ENCODE peak calls at places on chromosomes 4 and X, in six cellular contexts. One of them, this sample, is unnamed.

GRCh38 chr4:142407569-142407968 is 438.5 kb downstream of the INPP4B start:
- DNase-seq in SK-N-SH: no peak
- DNase-seq in ELR: peak
- DNase-seq in foreskin fibroblast: peak
- DNase-seq in stimulated activated CD4-positive, alpha-beta T cell treated with anti-CD3 and anti-CD28 coated beads, Interleukin-15, amount 100 ng/mL, for 24 hours: no peak
- DNase-seq in T-helper 9 cell: no peak
- DNase-seq in this sample: no peak

GRCh38 chr4:1245481-1246051 is 3.4 kb downstream of the CTBP1 start:
- DNase-seq in foreskin fibroblast: no peak
- DNase-seq in stimulated activated CD4-positive, alpha-beta T cell treated with anti-CD3 and anti-CD28 coated beads, Interleukin-15, amount 100 ng/mL, for 24 hours: no peak
- DNase-seq in T-helper 9 cell: no peak
- DNase-seq in ELR: no peak
- DNase-seq in SK-N-SH: peak
- DNase-seq in this sample: peak

GRCh38 chrX:110966839-110967238 is 129.2 kb upstream of the PAK3 start:
- DNase-seq in ELR: peak
- DNase-seq in T-helper 9 cell: no peak
- DNase-seq in stimulated activated CD4-positive, alpha-beta T cell treated with anti-CD3 and anti-CD28 coated beads, Interleukin-15, amount 100 ng/mL, for 24 hours: no peak
- DNase-seq in foreskin fibroblast: peak
- DNase-seq in SK-N-SH: no peak
- DNase-seq in this sample: no peak

GRCh38 chr4:27921236-27921635 is 1060.6 kb downstream of the STIM2 start:
- DNase-seq in stimulated activated CD4-positive, alpha-beta T cell treated with anti-CD3 and anti-CD28 coated beads, Interleukin-15, amount 100 ng/mL, for 24 hours: no peak
- DNase-seq in foreskin fibroblast: no peak
- DNase-seq in SK-N-SH: no peak
- DNase-seq in ELR: peak
- DNase-seq in T-helper 9 cell: no peak
- DNase-seq in this sample: no peak

GRCh38 chr4:120633810-120634209 is 288.7 kb downstream of the PRDM5 start:
- DNase-seq in stimulated activated CD4-positive, alpha-beta T cell treated with anti-CD3 and anti-CD28 coated beads, Interleukin-15, amount 100 ng/mL, for 24 hours: no peak
- DNase-seq in SK-N-SH: no peak
- DNase-seq in T-helper 9 cell: no peak
- DNase-seq in ELR: peak
- DNase-seq in foreskin fibroblast: no peak
- DNase-seq in this sample: no peak

GRCh38 chrX:8743126-8743732 is 11.3 kb upstream of the ANOS1 start:
- DNase-seq in stimulated activated CD4-positive, alpha-beta T cell treated with anti-CD3 and anti-CD28 coated beads, Interleukin-15, amount 100 ng/mL, for 24 hours: peak
- DNase-seq in ELR: peak
- DNase-seq in SK-N-SH: peak
- DNase-seq in T-helper 9 cell: peak
- DNase-seq in foreskin fibroblast: no peak
- DNase-seq in this sample: peak

GRCh38 chr4:182716207-182716606 is 201.0 kb downstream of the DCTD start:
- DNase-seq in foreskin fibroblast: no peak
- DNase-seq in SK-N-SH: no peak
- DNase-seq in ELR: no peak
- DNase-seq in stimulated activated CD4-positive, alpha-beta T cell treated with anti-CD3 and anti-CD28 coated beads, Interleukin-15, amount 100 ng/mL, for 24 hours: no peak
- DNase-seq in T-helper 9 cell: no peak
- DNase-seq in this sample: no peak

GRCh38 chr4:24607338-24607737 is 23.0 kb upstream of the DHX15 start:
- DNase-seq in ELR: no peak
- DNase-seq in T-helper 9 cell: no peak
- DNase-seq in foreskin fibroblast: no peak
- DNase-seq in stimulated activated CD4-positive, alpha-beta T cell treated with anti-CD3 and anti-CD28 coated beads, Interleukin-15, amount 100 ng/mL, for 24 hours: no peak
- DNase-seq in SK-N-SH: no peak
- DNase-seq in this sample: no peak

GRCh38 chrX:22300130-22300529 is 27.4 kb downstream of the CBLL2 start:
- DNase-seq in stimulated activated CD4-positive, alpha-beta T cell treated with anti-CD3 and anti-CD28 coated beads, Interleukin-15, amount 100 ng/mL, for 24 hours: no peak
- DNase-seq in ELR: peak
- DNase-seq in T-helper 9 cell: no peak
- DNase-seq in SK-N-SH: peak
- DNase-seq in foreskin fibroblast: peak
- DNase-seq in this sample: no peak

GRCh38 chrX:1009771-1010170 is 202.7 kb downstream of the CRLF2 start:
- DNase-seq in ELR: no peak
- DNase-seq in foreskin fibroblast: no peak
- DNase-seq in SK-N-SH: no peak
- DNase-seq in stimulated activated CD4-positive, alpha-beta T cell treated with anti-CD3 and anti-CD28 coated beads, Interleukin-15, amount 100 ng/mL, for 24 hours: no peak
- DNase-seq in T-helper 9 cell: no peak
- DNase-seq in this sample: no peak

GRCh38 chr4:175542787-175543186 is 269.3 kb downstream of the GPM6A start:
- DNase-seq in SK-N-SH: peak
- DNase-seq in stimulated activated CD4-positive, alpha-beta T cell treated with anti-CD3 and anti-CD28 coated beads, Interleukin-15, amount 100 ng/mL, for 24 hours: no peak
- DNase-seq in foreskin fibroblast: no peak
- DNase-seq in ELR: no peak
- DNase-seq in T-helper 9 cell: no peak
- DNase-seq in this sample: no peak

GRCh38 chrX:30577362-30577961 is at the start of gene TASL:
- DNase-seq in ELR: no peak
- DNase-seq in stimulated activated CD4-positive, alpha-beta T cell treated with anti-CD3 and anti-CD28 coated beads, Interleukin-15, amount 100 ng/mL, for 24 hours: peak
- DNase-seq in SK-N-SH: no peak
- DNase-seq in T-helper 9 cell: no peak
- DNase-seq in foreskin fibroblast: no peak
- DNase-seq in this sample: peak

GRCh38 chr4:23268072-23268771 is 575.5 kb downstream of the GBA3 start:
- DNase-seq in stimulated activated CD4-positive, alpha-beta T cell treated with anti-CD3 and anti-CD28 coated beads, Interleukin-15, amount 100 ng/mL, for 24 hours: no peak
- DNase-seq in ELR: no peak
- DNase-seq in SK-N-SH: no peak
- DNase-seq in foreskin fibroblast: no peak
- DNase-seq in T-helper 9 cell: no peak
- DNase-seq in this sample: no peak

GRCh38 chr4:183987987-183988392 is 82.9 kb downstream of the STOX2 start:
- DNase-seq in SK-N-SH: peak
- DNase-seq in foreskin fibroblast: peak
- DNase-seq in ELR: peak
- DNase-seq in T-helper 9 cell: no peak
- DNase-seq in stimulated activated CD4-positive, alpha-beta T cell treated with anti-CD3 and anti-CD28 coated beads, Interleukin-15, amount 100 ng/mL, for 24 hours: no peak
- DNase-seq in this sample: peak

GRCh38 chr4:102036619-102037376 is 246.3 kb downstream of the BANK1 start:
- DNase-seq in ELR: peak
- DNase-seq in T-helper 9 cell: no peak
- DNase-seq in stimulated activated CD4-positive, alpha-beta T cell treated with anti-CD3 and anti-CD28 coated beads, Interleukin-15, amount 100 ng/mL, for 24 hours: no peak
- DNase-seq in SK-N-SH: no peak
- DNase-seq in foreskin fibroblast: peak
- DNase-seq in this sample: no peak

GRCh38 chr4:14504162-14504561 is 498.1 kb upstream of the CPEB2 start:
- DNase-seq in T-helper 9 cell: no peak
- DNase-seq in ELR: no peak
- DNase-seq in SK-N-SH: no peak
- DNase-seq in stimulated activated CD4-positive, alpha-beta T cell treated with anti-CD3 and anti-CD28 coated beads, Interleukin-15, amount 100 ng/mL, for 24 hours: no peak
- DNase-seq in foreskin fibroblast: no peak
- DNase-seq in this sample: no peak

GRCh38 chr4:68267433-68267944 is 22.0 kb upstream of the TMPRSS11B start:
- DNase-seq in SK-N-SH: no peak
- DNase-seq in ELR: peak
- DNase-seq in stimulated activated CD4-positive, alpha-beta T cell treated with anti-CD3 and anti-CD28 coated beads, Interleukin-15, amount 100 ng/mL, for 24 hours: no peak
- DNase-seq in T-helper 9 cell: no peak
- DNase-seq in foreskin fibroblast: no peak
- DNase-seq in this sample: no peak

GRCh38 chrX:65688403-65688881 is 21.0 kb downstream of the MSN start:
- DNase-seq in ELR: peak
- DNase-seq in T-helper 9 cell: no peak
- DNase-seq in stimulated activated CD4-positive, alpha-beta T cell treated with anti-CD3 and anti-CD28 coated beads, Interleukin-15, amount 100 ng/mL, for 24 hours: no peak
- DNase-seq in SK-N-SH: no peak
- DNase-seq in foreskin fibroblast: no peak
- DNase-seq in this sample: peak

GRCh38 chr4:184396001-184396400 is 78.3 kb downstream of the IRF2 start:
- DNase-seq in foreskin fibroblast: no peak
- DNase-seq in SK-N-SH: no peak
- DNase-seq in T-helper 9 cell: no peak
- DNase-seq in stimulated activated CD4-positive, alpha-beta T cell treated with anti-CD3 and anti-CD28 coated beads, Interleukin-15, amount 100 ng/mL, for 24 hours: no peak
- DNase-seq in ELR: no peak
- DNase-seq in this sample: no peak

GRCh38 chrX:82692991-82693390 is 815.1 kb upstream of the POU3F4 start:
- DNase-seq in SK-N-SH: no peak
- DNase-seq in foreskin fibroblast: no peak
- DNase-seq in stimulated activated CD4-positive, alpha-beta T cell treated with anti-CD3 and anti-CD28 coated beads, Interleukin-15, amount 100 ng/mL, for 24 hours: no peak
- DNase-seq in ELR: no peak
- DNase-seq in T-helper 9 cell: no peak
- DNase-seq in this sample: no peak

GRCh38 chr4:1731180-1731579 is 9.9 kb downstream of the TACC3 start:
- DNase-seq in SK-N-SH: no peak
- DNase-seq in foreskin fibroblast: no peak
- DNase-seq in T-helper 9 cell: no peak
- DNase-seq in ELR: peak
- DNase-seq in stimulated activated CD4-positive, alpha-beta T cell treated with anti-CD3 and anti-CD28 coated beads, Interleukin-15, amount 100 ng/mL, for 24 hours: peak
- DNase-seq in this sample: no peak

GRCh38 chr4:173521474-173522159 is 8.4 kb downstream of the HAND2 start:
- DNase-seq in foreskin fibroblast: no peak
- DNase-seq in stimulated activated CD4-positive, alpha-beta T cell treated with anti-CD3 and anti-CD28 coated beads, Interleukin-15, amount 100 ng/mL, for 24 hours: no peak
- DNase-seq in ELR: no peak
- DNase-seq in SK-N-SH: peak
- DNase-seq in T-helper 9 cell: no peak
- DNase-seq in this sample: no peak

GRCh38 chr4:1330761-1331590 is 16.0 kb upstream of the UVSSA start:
- DNase-seq in SK-N-SH: peak
- DNase-seq in T-helper 9 cell: peak
- DNase-seq in ELR: no peak
- DNase-seq in foreskin fibroblast: no peak
- DNase-seq in stimulated activated CD4-positive, alpha-beta T cell treated with anti-CD3 and anti-CD28 coated beads, Interleukin-15, amount 100 ng/mL, for 24 hours: peak
- DNase-seq in this sample: no peak

GRCh38 chr4:164926301-164926700 is 49.3 kb downstream of the APELA start:
- DNase-seq in T-helper 9 cell: no peak
- DNase-seq in stimulated activated CD4-positive, alpha-beta T cell treated with anti-CD3 and anti-CD28 coated beads, Interleukin-15, amount 100 ng/mL, for 24 hours: no peak
- DNase-seq in foreskin fibroblast: no peak
- DNase-seq in ELR: peak
- DNase-seq in SK-N-SH: no peak
- DNase-seq in this sample: no peak

GRCh38 chr4:761086-761485 is 55.5 kb downstream of the PCGF3 start:
- DNase-seq in foreskin fibroblast: no peak
- DNase-seq in stimulated activated CD4-positive, alpha-beta T cell treated with anti-CD3 and anti-CD28 coated beads, Interleukin-15, amount 100 ng/mL, for 24 hours: no peak
- DNase-seq in SK-N-SH: no peak
- DNase-seq in ELR: no peak
- DNase-seq in T-helper 9 cell: no peak
- DNase-seq in this sample: no peak

GRCh38 chr4:103403619-103404018 is 205.5 kb upstream of the CENPE start:
- DNase-seq in ELR: no peak
- DNase-seq in foreskin fibroblast: no peak
- DNase-seq in stimulated activated CD4-positive, alpha-beta T cell treated with anti-CD3 and anti-CD28 coated beads, Interleukin-15, amount 100 ng/mL, for 24 hours: no peak
- DNase-seq in SK-N-SH: no peak
- DNase-seq in T-helper 9 cell: no peak
- DNase-seq in this sample: no peak

GRCh38 chr4:76250962-76251361 is 559 bp upstream of the FAM47E start:
- DNase-seq in SK-N-SH: peak
- DNase-seq in foreskin fibroblast: no peak
- DNase-seq in ELR: no peak
- DNase-seq in T-helper 9 cell: no peak
- DNase-seq in stimulated activated CD4-positive, alpha-beta T cell treated with anti-CD3 and anti-CD28 coated beads, Interleukin-15, amount 100 ng/mL, for 24 hours: peak
- DNase-seq in this sample: no peak

GRCh38 chrX:39941332-39941920 is 156.3 kb downstream of the BCOR start:
- DNase-seq in ELR: peak
- DNase-seq in T-helper 9 cell: no peak
- DNase-seq in foreskin fibroblast: no peak
- DNase-seq in stimulated activated CD4-positive, alpha-beta T cell treated with anti-CD3 and anti-CD28 coated beads, Interleukin-15, amount 100 ng/mL, for 24 hours: no peak
- DNase-seq in SK-N-SH: peak
- DNase-seq in this sample: no peak

GRCh38 chrX:153474718-153475117 is 4.3 kb upstream of the HAUS7 start:
- DNase-seq in ELR: peak
- DNase-seq in T-helper 9 cell: peak
- DNase-seq in SK-N-SH: no peak
- DNase-seq in foreskin fibroblast: no peak
- DNase-seq in stimulated activated CD4-positive, alpha-beta T cell treated with anti-CD3 and anti-CD28 coated beads, Interleukin-15, amount 100 ng/mL, for 24 hours: peak
- DNase-seq in this sample: peak

GRCh38 chrX:110420771-110421498 is 62.3 kb downstream of the RTL9 start:
- DNase-seq in SK-N-SH: no peak
- DNase-seq in foreskin fibroblast: no peak
- DNase-seq in stimulated activated CD4-positive, alpha-beta T cell treated with anti-CD3 and anti-CD28 coated beads, Interleukin-15, amount 100 ng/mL, for 24 hours: no peak
- DNase-seq in T-helper 9 cell: no peak
- DNase-seq in ELR: peak
- DNase-seq in this sample: no peak

GRCh38 chrX:114959729-114960128 is 57.7 kb downstream of the IL13RA2 start:
- DNase-seq in SK-N-SH: peak
- DNase-seq in stimulated activated CD4-positive, alpha-beta T cell treated with anti-CD3 and anti-CD28 coated beads, Interleukin-15, amount 100 ng/mL, for 24 hours: no peak
- DNase-seq in foreskin fibroblast: no peak
- DNase-seq in ELR: peak
- DNase-seq in T-helper 9 cell: no peak
- DNase-seq in this sample: no peak

GRCh38 chr4:22237846-22238513 is 277.9 kb downstream of the ADGRA3 start:
- DNase-seq in SK-N-SH: no peak
- DNase-seq in ELR: no peak
- DNase-seq in stimulated activated CD4-positive, alpha-beta T cell treated with anti-CD3 and anti-CD28 coated beads, Interleukin-15, amount 100 ng/mL, for 24 hours: no peak
- DNase-seq in foreskin fibroblast: no peak
- DNase-seq in T-helper 9 cell: no peak
- DNase-seq in this sample: peak

GRCh38 chr4:163107754-163108153 is 58.9 kb downstream of the NAF1 start:
- DNase-seq in SK-N-SH: no peak
- DNase-seq in foreskin fibroblast: peak
- DNase-seq in ELR: peak
- DNase-seq in T-helper 9 cell: no peak
- DNase-seq in stimulated activated CD4-positive, alpha-beta T cell treated with anti-CD3 and anti-CD28 coated beads, Interleukin-15, amount 100 ng/mL, for 24 hours: no peak
- DNase-seq in this sample: no peak

GRCh38 chr4:35963383-35963782 is 280.9 kb downstream of the ARAP2 start:
- DNase-seq in SK-N-SH: no peak
- DNase-seq in stimulated activated CD4-positive, alpha-beta T cell treated with anti-CD3 and anti-CD28 coated beads, Interleukin-15, amount 100 ng/mL, for 24 hours: no peak
- DNase-seq in ELR: no peak
- DNase-seq in foreskin fibroblast: no peak
- DNase-seq in T-helper 9 cell: no peak
- DNase-seq in this sample: no peak

GRCh38 chr4:100690812-100691211 is 173.0 kb upstream of the EMCN start:
- DNase-seq in SK-N-SH: no peak
- DNase-seq in stimulated activated CD4-positive, alpha-beta T cell treated with anti-CD3 and anti-CD28 coated beads, Interleukin-15, amount 100 ng/mL, for 24 hours: no peak
- DNase-seq in ELR: no peak
- DNase-seq in foreskin fibroblast: no peak
- DNase-seq in T-helper 9 cell: no peak
- DNase-seq in this sample: no peak

GRCh38 chrX:27336466-27337091 is 126.6 kb downstream of the PPP4R3C start:
- DNase-seq in foreskin fibroblast: no peak
- DNase-seq in ELR: peak
- DNase-seq in T-helper 9 cell: peak
- DNase-seq in SK-N-SH: peak
- DNase-seq in stimulated activated CD4-positive, alpha-beta T cell treated with anti-CD3 and anti-CD28 coated beads, Interleukin-15, amount 100 ng/mL, for 24 hours: peak
- DNase-seq in this sample: peak

GRCh38 chr4:52665592-52665991 is 6.5 kb upstream of the USP46 start:
- DNase-seq in ELR: peak
- DNase-seq in T-helper 9 cell: no peak
- DNase-seq in SK-N-SH: peak
- DNase-seq in foreskin fibroblast: no peak
- DNase-seq in stimulated activated CD4-positive, alpha-beta T cell treated with anti-CD3 and anti-CD28 coated beads, Interleukin-15, amount 100 ng/mL, for 24 hours: no peak
- DNase-seq in this sample: no peak

GRCh38 chr4:74158561-74159396 is 861 bp downstream of the MTHFD2L start:
- DNase-seq in ELR: peak
- DNase-seq in T-helper 9 cell: no peak
- DNase-seq in stimulated activated CD4-positive, alpha-beta T cell treated with anti-CD3 and anti-CD28 coated beads, Interleukin-15, amount 100 ng/mL, for 24 hours: no peak
- DNase-seq in foreskin fibroblast: peak
- DNase-seq in SK-N-SH: no peak
- DNase-seq in this sample: no peak

GRCh38 chrX:26442340-26442739 is 226.4 kb downstream of the MAGEB5 start:
- DNase-seq in foreskin fibroblast: no peak
- DNase-seq in SK-N-SH: peak
- DNase-seq in ELR: no peak
- DNase-seq in T-helper 9 cell: no peak
- DNase-seq in stimulated activated CD4-positive, alpha-beta T cell treated with anti-CD3 and anti-CD28 coated beads, Interleukin-15, amount 100 ng/mL, for 24 hours: no peak
- DNase-seq in this sample: no peak

GRCh38 chrX:11532291-11533075 is 133.2 kb downstream of the ARHGAP6 start:
- DNase-seq in SK-N-SH: no peak
- DNase-seq in T-helper 9 cell: no peak
- DNase-seq in stimulated activated CD4-positive, alpha-beta T cell treated with anti-CD3 and anti-CD28 coated beads, Interleukin-15, amount 100 ng/mL, for 24 hours: no peak
- DNase-seq in foreskin fibroblast: no peak
- DNase-seq in ELR: peak
- DNase-seq in this sample: no peak